ENCODE peak calls at places on chromosome 21, in six cellular contexts. K is esophagus muscularis mucosa, H is prostate gland, Z is GM23338, W is HL-60, Y is GM12891. E is an unnamed sample.
A peak's percentile ranks its signal among the peaks of the same experiment; 100 is the strongest.

GRCh38 chr21:26892151-26892550 is 46.9 kb upstream of the ADAMTS1 start:
- DNase-seq in Z (no peak), K (no peak), Y (no peak), H (no peak), W (no peak), E (no peak)

GRCh38 chr21:10521091-10521598 is at the start of gene TPTE:
- DNase-seq in Z (no peak), W (no peak), Y (no peak), K (no peak), H (no peak), E (no peak)

GRCh38 chr21:14690886-14691285 is 144.8 kb upstream of the SAMSN1 start:
- DNase-seq in H (no peak), W (peak; percentile 45), K (no peak), Y (no peak), Z (no peak), E (no peak)

GRCh38 chr21:25967566-25968438 is 202.8 kb downstream of the APP start:
- DNase-seq in K (no peak), W (peak; percentile 66), Y (peak; percentile 3), Z (no peak), H (no peak), E (peak; percentile 88)

GRCh38 chr21:20388400-20388799 is 609.8 kb upstream of the NCAM2 start:
- DNase-seq in H (no peak), Y (no peak), Z (peak; percentile 7), W (no peak), K (no peak), E (no peak)

GRCh38 chr21:31730687-31731111 is 1.2 kb downstream of the SCAF4 start:
- DNase-seq in Z (peak; percentile 97), Y (no peak), K (no peak), W (peak; percentile 23), H (peak; percentile 11), E (peak; percentile 39)

GRCh38 chr21:21085206-21085605 is 87.0 kb downstream of the NCAM2 start:
- DNase-seq in Z (no peak), Y (no peak), H (no peak), W (no peak), K (no peak), E (no peak)

GRCh38 chr21:46599251-46599572 is 5.7 kb downstream of the S100B start:
- DNase-seq in W (no peak), Y (no peak), K (no peak), H (no peak), Z (peak; percentile 22), E (peak; percentile 95)

GRCh38 chr21:15034126-15034848 is 30.5 kb downstream of the NRIP1 start:
- DNase-seq in Z (no peak), W (no peak), H (no peak), Y (no peak), K (no peak), E (peak; percentile 29)

GRCh38 chr21:29149771-29150425 is 19.5 kb downstream of the MAP3K7CL start:
- DNase-seq in Y (no peak), K (no peak), H (peak; percentile 74), W (no peak), Z (no peak), E (peak; percentile 23)

GRCh38 chr21:15539376-15539775 is 190.4 kb upstream of the USP25 start:
- DNase-seq in K (no peak), H (no peak), W (no peak), Y (no peak), Z (no peak), E (no peak)

GRCh38 chr21:17427157-17427556 is 85.7 kb upstream of the CXADR start:
- DNase-seq in Y (no peak), H (no peak), K (no peak), Z (no peak), W (no peak), E (no peak)

GRCh38 chr21:15904389-15904788 is 174.6 kb downstream of the USP25 start:
- DNase-seq in H (no peak), Z (no peak), K (no peak), W (no peak), Y (no peak), E (no peak)

GRCh38 chr21:31795992-31796391 is 64.1 kb upstream of the SCAF4 start:
- DNase-seq in Y (no peak), W (no peak), H (no peak), K (no peak), Z (no peak), E (no peak)

GRCh38 chr21:41045534-41046268 is 122.3 kb upstream of the BACE2 start:
- DNase-seq in Y (no peak), W (peak; percentile 7), Z (peak; percentile 50), K (peak; percentile 89), H (peak; percentile 82), E (no peak)

GRCh38 chr21:36696640-36697472 is 2.1 kb upstream of the SIM2 start:
- DNase-seq in Z (peak; percentile 61), Y (peak; percentile 27), W (no peak), H (no peak), K (no peak), E (no peak)

GRCh38 chr21:35989185-35989735 is 71.1 kb downstream of the SETD4 start:
- DNase-seq in W (no peak), Z (no peak), Y (no peak), H (no peak), K (peak; percentile 93), E (no peak)

GRCh38 chr21:16330340-16331319 is 600.8 kb downstream of the USP25 start:
- DNase-seq in K (no peak), Z (peak; percentile 81), Y (no peak), H (peak; percentile 67), W (peak; percentile 33), E (peak; percentile 87)

GRCh38 chr21:25791321-25791720 is 56.5 kb downstream of the GABPA start:
- DNase-seq in Y (no peak), W (no peak), K (no peak), Z (peak; percentile 27), H (no peak), E (no peak)

GRCh38 chr21:45299026-45299863 is 11.6 kb upstream of the POFUT2 start:
- DNase-seq in K (no peak), Z (no peak), W (no peak), H (no peak), Y (no peak), E (no peak)
- TF ChIP-seq POLR2AphosphoS5 in K (no peak), Z (no peak), W (no peak), H (no peak), Y (no peak), E (no peak)

GRCh38 chr21:42263591-42264131 is 44.7 kb downstream of the ABCG1 start:
- DNase-seq in H (peak; percentile 63), K (no peak), Y (no peak), Z (peak; percentile 26), W (peak; percentile 50), E (peak; percentile 89)
- TF ChIP-seq POLR2AphosphoS5 in H (peak; percentile 47), K (peak; percentile 59), Y (no peak), Z (no peak), W (no peak), E (no peak)

DNA sequence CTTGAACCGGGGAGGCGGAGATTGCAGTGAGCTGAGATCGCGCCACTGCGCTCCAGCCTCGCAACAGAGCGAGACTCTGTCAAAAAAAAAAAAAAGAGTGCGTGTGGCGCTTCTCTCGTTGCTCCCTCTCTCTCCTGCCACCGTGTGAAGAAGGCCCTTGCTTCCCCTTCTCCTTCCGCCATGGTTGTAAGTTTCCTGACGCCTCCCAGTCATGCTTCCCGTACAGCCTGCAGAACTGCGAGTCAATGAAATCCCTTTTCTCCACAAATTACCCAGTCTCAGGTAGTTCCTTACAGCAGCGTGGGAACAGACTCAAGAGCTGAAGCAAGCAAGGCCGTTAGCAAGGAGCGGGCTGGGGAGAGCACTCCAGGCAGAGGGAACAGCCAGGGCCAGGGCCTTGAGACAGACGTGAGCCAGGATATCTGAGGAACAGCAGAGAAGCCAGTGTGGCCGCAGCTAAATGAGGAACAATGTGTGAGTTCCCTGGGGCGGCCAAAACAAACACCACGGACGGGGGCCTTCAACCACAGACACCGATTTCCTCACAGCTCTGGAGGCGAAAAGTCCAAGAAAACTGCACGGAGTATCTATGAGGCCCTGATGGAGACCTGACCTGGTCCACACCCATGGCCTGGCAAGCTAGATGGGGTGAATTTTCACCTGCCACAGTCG is 54.2 kb upstream of the ETS2 start:
- DNase-seq in H (no peak), Y (no peak), W (peak; percentile 96), K (no peak), Z (no peak), E (peak; percentile 30)
- TF ChIP-seq POLR2AphosphoS5 in H (no peak), Y (no peak), W (peak; percentile 71), K (no peak), Z (no peak), E (no peak)

GRCh38 chr21:34670220-34670961 is 1.6 kb downstream of the CLIC6 start:
- DNase-seq in K (no peak), H (no peak), Z (peak; percentile 70), Y (peak; percentile 47), W (no peak), E (no peak)

GRCh38 chr21:34669149-34669879 is 520 bp downstream of the CLIC6 start:
- DNase-seq in H (no peak), Z (peak; percentile 60), K (no peak), Y (peak; percentile 67), W (no peak), E (no peak)

GRCh38 chr21:34670962-34671348 is 2.2 kb downstream of the CLIC6 start:
- DNase-seq in Z (peak; percentile 60), Y (peak; percentile 17), K (no peak), H (no peak), W (no peak), E (no peak)

GRCh38 chr21:34667761-34668160 is 1.0 kb upstream of the CLIC6 start:
- DNase-seq in H (no peak), K (no peak), Z (no peak), W (no peak), Y (no peak), E (no peak)

GRCh38 chr21:34668803-34669148 is at the start of gene CLIC6:
- DNase-seq in Y (no peak), H (no peak), Z (peak; percentile 78), W (no peak), K (no peak), E (no peak)
- TF ChIP-seq POLR2AphosphoS5 in Y (no peak), H (no peak), Z (peak; percentile 41), W (no peak), K (no peak), E (no peak)

GRCh38 chr21:33270986-33271385 is 4.8 kb downstream of the IL10RB start:
- DNase-seq in Z (no peak), H (no peak), K (no peak), Y (no peak), W (no peak), E (no peak)

GRCh38 chr21:33266784-33267135 is 593 bp downstream of the IL10RB start:
- DNase-seq in Z (no peak), W (no peak), H (no peak), K (no peak), Y (no peak), E (no peak)

GRCh38 chr21:33268392-33268735 is 2.2 kb downstream of the IL10RB start:
- DNase-seq in K (no peak), W (no peak), H (no peak), Z (no peak), Y (no peak), E (no peak)

GRCh38 chr21:33267250-33267649 is 1.1 kb downstream of the IL10RB start:
- DNase-seq in Z (no peak), H (no peak), Y (no peak), K (no peak), W (no peak), E (no peak)

GRCh38 chr21:33268736-33269441 is 2.7 kb downstream of the IL10RB start:
- DNase-seq in Y (peak; percentile 44), K (no peak), H (peak; percentile 93), Z (no peak), W (no peak), E (no peak)
- TF ChIP-seq POLR2AphosphoS5 in Y (peak; percentile 73), K (no peak), H (peak; percentile 89), Z (no peak), W (no peak), E (no peak)

E was measured in endothelial cell of umbilical vein.